ENCODE peak calls at places on chromosomes 12 and 14, in four cellular contexts. B is stomach, G is Peyer's patch, Z is right lobe of liver. V is an unnamed sample.

GRCh38 chr12:12560587-12561304 is 1.9 kb downstream of the DUSP16 start:
- DNase-seq in B (peak; percentile 74), G (no peak), Z (peak; percentile 73), V (no peak)

GRCh38 chr12:130831246-130831645 is 7.8 kb downstream of the STX2 start:
- DNase-seq in B (no peak), G (no peak), Z (no peak), V (no peak)

GRCh38 chr12:111268738-111269572 is 99.9 kb downstream of the PHETA1 start:
- DNase-seq in B (no peak), G (no peak), Z (no peak), V (no peak)

GRCh38 chr12:130704606-130705005 is 11.5 kb downstream of the RIMBP2 start:
- DNase-seq in B (no peak), G (no peak), Z (no peak), V (no peak)

GRCh38 chr12:75852956-75853355 is 178.6 kb downstream of the PHLDA1 start:
- DNase-seq in B (no peak), G (no peak), Z (no peak), V (no peak)

GRCh38 chr14:106845286-106846087 is 1319.1 kb downstream of the TMEM121 start:
- DNase-seq in B (peak; percentile 87), G (peak; percentile 87), Z (peak; percentile 61), V (peak; percentile 18)

GRCh38 chr12:115023279-115023678 is 339.3 kb upstream of the TBX3 start:
- DNase-seq in B (no peak), G (no peak), Z (no peak), V (no peak)

GRCh38 chr12:117261267-117261666 is 71.0 kb upstream of the FBXO21 start:
- DNase-seq in B (no peak), G (no peak), Z (no peak), V (no peak)

GRCh38 chr14:89674906-89675305 is 257.9 kb upstream of the FOXN3 start:
- DNase-seq in B (no peak), G (no peak), Z (no peak), V (no peak)

GRCh38 chr12:116879509-116880212 is 1.6 kb downstream of the HRK start:
- DNase-seq in B (no peak), G (no peak), Z (no peak), V (no peak)

GRCh38 chr14:95515523-95516517 is 630 bp downstream of the SYNE3 start:
- DNase-seq in B (peak; percentile 78), G (peak; percentile 71), Z (peak; percentile 75), V (peak; percentile 95)

GRCh38 chr14:70073924-70074566 is 114.7 kb downstream of the SLC8A3 start:
- DNase-seq in B (peak; percentile 80), G (peak; percentile 60), Z (peak; percentile 84), V (peak; percentile 38)

GRCh38 chr14:60161176-60162107 is 3.8 kb downstream of the DHRS7 start:
- DNase-seq in B (no peak), G (no peak), Z (peak; percentile 78), V (no peak)

GRCh38 chr12:127964717-127965116 is 302.3 kb upstream of the TMEM132C start:
- DNase-seq in B (no peak), G (no peak), Z (no peak), V (no peak)

GRCh38 chr14:52351561-52352491 is 37.7 kb downstream of the PTGER2 start:
- DNase-seq in B (no peak), G (no peak), Z (no peak), V (no peak)

GRCh38 chr12:68001486-68002466 is 12.5 kb downstream of the IFNG-AS1 start:
- DNase-seq in B (no peak), G (no peak), Z (peak; percentile 59), V (no peak)

GRCh38 chr12:121451931-121452330 is 52.0 kb downstream of the RNF34 start:
- DNase-seq in B (no peak), G (no peak), Z (no peak), V (no peak)

GRCh38 chr12:119668315-119668651 is 350 bp downstream of the PRKAB1 start:
- DNase-seq in B (no peak), G (no peak), Z (no peak), V (no peak)

GRCh38 chr14:63268746-63269145 is 50.0 kb downstream of the GPHB5 start:
- DNase-seq in B (no peak), G (no peak), Z (no peak), V (no peak)

GRCh38 chr14:60565211-60565610 is 56.3 kb downstream of the SIX6 start:
- DNase-seq in B (no peak), G (no peak), Z (no peak), V (no peak)

GRCh38 chr14:74649167-74649566 is 37.1 kb upstream of the LTBP2 start:
- DNase-seq in B (no peak), G (no peak), Z (no peak), V (no peak)
- TF ChIP-seq POLR2A in B (no peak), G (no peak), Z (no peak), V (no peak)

DNA sequence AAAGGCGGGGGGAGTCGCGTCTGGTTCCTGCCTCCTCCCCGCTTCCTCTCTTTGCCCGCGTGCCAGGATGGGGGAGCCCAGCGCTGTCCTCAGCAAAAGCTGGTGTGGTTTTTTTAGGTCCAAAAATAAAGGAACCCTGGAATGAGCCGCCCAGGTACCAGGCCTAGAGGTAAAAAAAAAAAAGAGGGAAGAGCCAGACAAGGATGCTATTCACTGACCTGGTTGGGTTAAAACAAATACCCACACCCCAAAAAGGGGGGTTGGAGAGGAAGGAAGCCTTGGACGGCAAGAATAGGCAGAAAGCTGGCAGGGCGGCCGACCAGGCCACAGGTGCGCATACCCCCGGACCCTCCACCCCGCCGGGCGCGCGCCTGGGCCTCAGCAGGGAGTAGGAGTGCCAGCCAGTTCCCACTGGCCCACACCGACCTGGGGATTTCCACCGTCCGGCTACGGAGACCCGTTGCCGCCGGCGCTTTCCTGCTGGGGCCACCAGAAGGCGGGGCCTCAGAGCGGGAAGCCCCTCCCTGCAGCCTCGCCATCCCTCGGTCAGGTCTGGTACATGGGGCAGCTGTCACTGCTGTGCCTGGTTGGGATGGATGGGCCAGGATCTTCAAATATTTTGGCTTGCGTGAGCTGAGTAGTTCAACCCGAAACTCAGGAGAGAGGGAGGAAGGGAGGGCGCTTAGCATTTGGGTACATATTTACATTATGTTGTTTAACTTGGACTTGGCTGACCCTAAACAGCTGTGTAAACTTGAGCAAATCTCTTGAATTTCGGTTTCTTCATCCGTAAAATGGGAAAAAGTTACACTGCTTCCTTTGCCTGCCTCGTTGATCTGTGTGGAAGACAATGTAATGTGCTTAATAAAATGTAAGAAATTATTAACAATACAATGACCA is 5.4 kb upstream of the IRF2BPL start:
- DNase-seq in B (peak; percentile 82), G (peak; percentile 83), Z (peak; percentile 88), V (peak; percentile 79)
- TF ChIP-seq POLR2A in B (no peak), G (no peak), Z (peak; percentile 5), V (peak; percentile 82)

DNA sequence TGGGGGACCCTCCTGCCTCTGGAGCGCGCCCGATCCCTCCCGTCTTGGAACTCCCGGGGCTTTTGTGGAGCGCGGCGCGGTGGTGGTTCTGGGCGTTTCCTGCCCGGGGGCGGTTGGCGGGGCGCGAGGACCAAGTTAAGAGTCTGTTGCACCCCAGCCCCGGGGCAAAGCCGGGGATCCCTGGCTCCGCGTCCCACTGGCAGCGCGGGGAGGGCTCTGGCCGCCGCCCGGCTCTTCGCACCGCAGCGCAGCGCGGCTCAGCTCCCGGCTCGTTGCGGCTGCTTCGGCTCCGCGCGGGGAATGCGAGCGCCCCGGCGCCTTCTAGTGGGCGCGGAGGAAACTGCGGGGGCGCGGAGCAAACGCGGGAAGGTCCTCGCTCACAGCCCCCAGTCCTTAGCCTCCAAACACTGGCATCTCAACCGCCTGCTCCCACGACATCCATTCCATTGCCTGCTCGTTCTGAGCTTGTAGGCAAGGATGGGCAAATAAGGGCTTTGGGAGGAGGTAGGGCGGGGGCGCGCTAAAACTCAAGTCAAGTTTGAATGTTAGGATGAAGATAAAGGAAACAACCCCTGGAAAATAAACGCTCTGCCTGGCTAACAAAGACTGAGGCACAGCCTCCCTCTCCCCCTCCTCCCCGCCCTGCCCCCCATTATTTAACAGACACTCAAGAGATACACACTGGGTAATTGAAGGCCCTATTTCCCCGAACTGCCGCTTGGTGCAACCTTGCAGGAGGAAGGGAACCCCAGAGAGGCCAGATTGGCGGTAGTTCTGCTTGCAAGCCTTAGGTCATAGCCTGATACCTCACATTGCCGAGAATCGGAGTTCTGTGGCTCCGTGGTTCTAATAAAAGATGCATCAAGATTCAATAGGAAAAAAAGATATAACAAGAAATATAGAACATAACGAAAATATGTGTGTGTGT is at the start of gene B4GALNT1:
- DNase-seq in B (peak; percentile 68), G (peak; percentile 72), Z (no peak), V (peak; percentile 79)
- TF ChIP-seq POLR2A in B (no peak), G (no peak), Z (no peak), V (no peak)

GRCh38 chr12:15887043-15887817 is 5.0 kb downstream of the STRAP start:
- DNase-seq in B (no peak), G (no peak), Z (no peak), V (no peak)

GRCh38 chr12:15882055-15882971 is at the start of gene STRAP:
- DNase-seq in B (peak; percentile 98), G (peak; percentile 98), Z (peak; percentile 98), V (peak; percentile 70)

GRCh38 chr12:15883536-15883935 is 1.3 kb downstream of the STRAP start:
- DNase-seq in B (no peak), G (no peak), Z (no peak), V (no peak)

GRCh38 chr12:15880721-15881120 is 1.5 kb upstream of the STRAP start:
- DNase-seq in B (no peak), G (no peak), Z (no peak), V (no peak)

GRCh38 chr12:15886372-15887042 is 4.3 kb downstream of the STRAP start:
- DNase-seq in B (no peak), G (no peak), Z (no peak), V (no peak)
- TF ChIP-seq POLR2A in B (no peak), G (no peak), Z (no peak), V (no peak)

DNA sequence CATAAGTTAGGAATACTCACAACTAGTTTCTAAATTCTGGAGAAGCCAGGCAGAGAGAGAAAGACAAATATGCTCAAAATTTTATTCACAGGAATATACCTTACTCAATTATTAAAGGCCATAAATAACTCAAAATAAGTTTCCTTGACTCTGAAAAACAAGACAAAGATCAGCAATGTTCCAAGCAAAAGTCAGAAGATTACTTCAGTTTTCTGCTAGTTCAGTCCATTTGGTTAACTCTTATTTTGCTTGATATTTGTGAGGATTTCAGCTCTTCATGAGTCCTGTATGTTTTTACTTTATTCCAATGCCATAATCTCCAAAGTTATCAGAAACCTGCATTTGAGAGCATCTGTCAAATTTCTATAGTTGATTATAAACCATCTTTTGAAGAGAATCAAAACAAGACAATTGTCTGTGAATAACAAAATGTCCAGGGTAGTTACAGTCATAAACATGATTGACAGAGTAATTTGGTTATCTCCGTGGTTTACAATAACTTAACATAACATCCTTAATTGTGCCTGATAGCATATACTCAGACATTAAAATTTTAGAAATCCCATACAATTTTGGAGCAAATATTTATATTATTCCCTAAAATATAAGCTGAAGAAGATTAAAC is 17.1 kb downstream of the ASCL4 start:
- DNase-seq in B (no peak), G (no peak), Z (no peak), V (no peak)
- TF ChIP-seq POLR2A in B (no peak), G (no peak), Z (no peak), V (no peak)

DNA sequence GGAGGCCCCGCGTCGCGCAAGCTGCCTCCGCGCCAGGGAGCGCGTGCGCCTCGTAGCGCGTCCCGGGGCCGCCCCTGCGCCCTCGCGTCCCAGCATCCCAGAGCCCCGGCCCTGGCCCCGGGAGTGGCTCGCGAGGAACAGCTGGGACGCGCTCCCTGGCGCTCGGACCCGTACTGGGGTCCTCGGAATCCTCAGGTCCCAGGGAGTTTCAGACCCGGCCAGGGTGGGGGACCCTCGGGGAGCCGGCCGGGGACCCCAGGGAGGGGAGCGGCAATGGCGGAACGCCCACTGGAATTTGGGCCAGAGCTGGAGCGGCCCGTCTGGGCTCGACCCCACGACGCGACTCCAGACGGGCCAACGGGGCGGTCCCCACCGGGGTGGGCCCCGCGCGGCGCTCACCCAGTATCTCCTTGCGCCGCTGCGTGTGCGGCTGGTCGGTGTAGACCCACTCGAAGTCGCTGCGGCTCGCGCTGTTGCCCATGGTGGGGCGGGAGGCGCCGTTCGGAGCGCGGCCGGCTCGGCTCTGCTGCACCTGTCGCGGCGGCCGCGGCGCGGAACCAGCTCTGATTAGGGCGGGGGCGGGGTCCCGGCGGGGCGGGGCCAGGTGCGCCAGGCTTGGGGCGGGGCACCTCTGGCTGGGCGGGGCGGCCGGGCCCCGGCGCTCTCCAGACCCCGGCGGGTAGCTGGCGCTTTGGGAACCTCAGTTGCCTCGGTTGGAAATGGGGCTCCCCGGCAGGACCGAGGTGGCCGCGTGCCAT is at the start of gene DEGS2:
- DNase-seq in B (peak; percentile 85), G (peak; percentile 91), Z (no peak), V (peak; percentile 75)
- TF ChIP-seq POLR2A in B (no peak), G (peak; percentile 82), Z (no peak), V (no peak)

V was measured in GM12892.